ENCODE peak calls at places on chromosomes 3 and 15, in seven cellular contexts. Z is HEK293T; Q is KG1; A is activated CD4-positive, alpha-beta T cell treated with anti-CD3 and anti-CD28 coated beads, Interleukin-2, amount 50 U/mL, for 1 hour; W is EL; H is dermis microvascular lymphatic vessel endothelial cell; L is dermis blood vessel endothelial cell. I is an unnamed sample.

GRCh38 chr3:177131927-177132636 is 65.2 kb downstream of the TBL1XR1 start:
- DNase-seq in L (no peak), A (no peak), Z (no peak), H (no peak), Q (no peak), W (no peak), I (no peak)

GRCh38 chr3:110579841-110580550 is 491.6 kb upstream of the NECTIN3 start:
- DNase-seq in A (no peak), Z (no peak), L (no peak), H (no peak), Q (no peak), W (peak), I (no peak)

GRCh38 chr15:58392141-58392540 is 39.6 kb upstream of the LIPC start:
- DNase-seq in Q (no peak), W (no peak), L (no peak), H (no peak), A (no peak), Z (no peak), I (no peak)

GRCh38 chr3:142501004-142501926 is 53.4 kb upstream of the XRN1 start:
- DNase-seq in A (no peak), L (peak), Q (no peak), Z (no peak), H (peak), W (peak), I (no peak)

GRCh38 chr3:112327371-112327951 is 5.5 kb upstream of the CD200 start:
- DNase-seq in Z (peak), H (peak), W (peak), A (no peak), L (peak), Q (peak), I (peak)

GRCh38 chr3:151016421-151016820 is 43.9 kb upstream of the CLRN1 start:
- DNase-seq in Z (no peak), W (peak), H (no peak), L (no peak), Q (no peak), A (no peak), I (no peak)

GRCh38 chr3:185129051-185129450 is 23.8 kb downstream of the C3orf70 start:
- DNase-seq in Q (no peak), Z (no peak), W (no peak), L (no peak), A (no peak), H (no peak), I (no peak)

GRCh38 chr3:101803152-101803782 is 24.3 kb downstream of the NXPE3 start:
- DNase-seq in W (peak), Z (peak), L (peak), H (peak), A (peak), Q (peak), I (peak)

GRCh38 chr15:82543155-82543554 is 2.9 kb upstream of the RPS17 start:
- DNase-seq in Z (no peak), H (no peak), W (peak), L (no peak), A (no peak), Q (no peak), I (no peak)

GRCh38 chr3:11544413-11545181 is 99.1 kb downstream of the VGLL4 start:
- DNase-seq in W (peak), H (no peak), A (no peak), Z (no peak), L (no peak), Q (peak), I (peak)

GRCh38 chr3:107514453-107514852 is 8.3 kb upstream of the BBX start:
- DNase-seq in A (no peak), W (no peak), H (no peak), L (no peak), Q (no peak), Z (no peak), I (no peak)

GRCh38 chr15:70762469-70763119 is 764 bp downstream of the UACA start:
- DNase-seq in L (peak), W (peak), A (peak), Q (no peak), H (no peak), Z (peak), I (no peak)

GRCh38 chr3:8992854-8993253 is 29.6 kb upstream of the RAD18 start:
- DNase-seq in A (no peak), Q (no peak), W (no peak), L (no peak), Z (no peak), H (no peak), I (no peak)

GRCh38 chr3:100173931-100174330 is 59.6 kb upstream of the FILIP1L start:
- DNase-seq in Q (no peak), H (no peak), A (no peak), W (no peak), Z (no peak), L (no peak), I (no peak)

GRCh38 chr3:27666708-27667107 is 55.4 kb downstream of the EOMES start:
- DNase-seq in A (no peak), H (peak), Z (no peak), L (peak), Q (peak), W (peak), I (peak)

GRCh38 chr15:84681822-84682221 is 23.8 kb upstream of the NMB start:
- DNase-seq in Z (no peak), W (no peak), Q (no peak), A (peak), H (no peak), L (peak), I (no peak)

GRCh38 chr3:143627336-143627735 is 220.9 kb downstream of the SLC9A9 start:
- DNase-seq in A (no peak), L (no peak), W (peak), Q (no peak), H (no peak), Z (no peak), I (no peak)

GRCh38 chr3:187739125-187739560 is 6.1 kb downstream of the BCL6 start:
- DNase-seq in H (no peak), Z (no peak), W (no peak), Q (no peak), L (no peak), A (no peak), I (no peak)

GRCh38 chr3:40096561-40097506 is 212.7 kb upstream of the EIF1B start:
- DNase-seq in Z (no peak), Q (no peak), L (no peak), W (no peak), H (no peak), A (no peak), I (no peak)

GRCh38 chr3:69086133-69086722 is 1.5 kb downstream of the ARL6IP5 start:
- DNase-seq in H (peak), Z (peak), Q (peak), W (peak), L (peak), A (peak), I (peak)

GRCh38 chr3:10437995-10438901 is 67.1 kb downstream of the ATP2B2 start:
- DNase-seq in Z (peak), Q (no peak), W (peak), A (no peak), H (no peak), L (no peak), I (no peak)

GRCh38 chr3:187841552-187841951 is 96.3 kb upstream of the BCL6 start:
- DNase-seq in Q (no peak), W (peak), Z (no peak), H (no peak), L (no peak), A (no peak), I (no peak)

GRCh38 chr3:129016725-129017530 is 15.8 kb downstream of the EFCC1 start:
- DNase-seq in Q (no peak), A (peak), W (no peak), Z (no peak), H (peak), L (peak), I (no peak)

GRCh38 chr15:76059320-76060097 is at the start of gene TMEM266:
- DNase-seq in Z (peak), A (peak), W (peak), L (peak), H (no peak), Q (no peak), I (peak)

GRCh38 chr3:184845819-184846218 is 33.9 kb downstream of the VPS8 start:
- DNase-seq in Q (no peak), L (no peak), H (no peak), W (no peak), A (no peak), Z (no peak), I (no peak)

GRCh38 chr15:74869372-74869725 is 3.8 kb downstream of the SCAMP2 start:
- DNase-seq in Z (no peak), H (no peak), A (no peak), Q (no peak), L (no peak), W (no peak), I (no peak)

GRCh38 chr3:147712357-147712756 is 303.2 kb downstream of the ZIC1 start:
- DNase-seq in L (no peak), W (no peak), Q (no peak), A (no peak), H (no peak), Z (no peak), I (peak)

GRCh38 chr3:30471076-30471475 is 135.3 kb upstream of the TGFBR2 start:
- DNase-seq in Z (no peak), A (no peak), Q (no peak), W (peak), H (no peak), L (no peak), I (no peak)

GRCh38 chr3:94928921-94929320 is 866.1 kb downstream of the NSUN3 start:
- DNase-seq in Z (no peak), L (no peak), W (no peak), A (no peak), H (no peak), Q (no peak), I (no peak)

GRCh38 chr3:196843435-196844110 is 24.1 kb upstream of the SENP5 start:
- DNase-seq in Z (no peak), A (no peak), L (no peak), H (no peak), W (no peak), Q (no peak), I (no peak)

GRCh38 chr3:101077361-101078011 is 84.3 kb upstream of the ABI3BP start:
- DNase-seq in L (peak), Z (no peak), A (no peak), H (no peak), Q (no peak), W (peak), I (no peak)

GRCh38 chr15:93485922-93486327 is 396.9 kb upstream of the RGMA start:
- DNase-seq in Z (no peak), H (no peak), W (no peak), A (no peak), Q (no peak), L (no peak), I (no peak)

GRCh38 chr3:8972614-8973013 is 9.3 kb upstream of the RAD18 start:
- DNase-seq in W (peak), L (peak), H (no peak), Z (peak), A (no peak), Q (no peak), I (peak)

I was measured in SK-N-DZ.